ENCODE peak calls at places on chromosomes 7 and 10, in ten cellular contexts. Y is AG09309; K is cardiac muscle cell; J is iris pigment epithelial cell; P is activated CD4-positive, alpha-beta T cell treated with anti-CD3 and anti-CD28 coated beads, Interleukin-2, amount 50 U/mL, for 24 hours; A is skeletal muscle cell; C is T-helper 17 cell; D is AG09319; M is CD4-positive, alpha-beta T cell; V is Calu3. N is an unnamed sample.

GRCh38 chr7:9945882-9946281 is 1027.8 kb upstream of the PHF14 start:
- DNase-seq in Y (no peak), K (no peak), J (no peak), P (no peak), A (no peak), C (no peak), D (no peak), M (no peak), V (no peak), N (no peak)

GRCh38 chr7:92768501-92769360 is 67.6 kb downstream of the CDK6 start:
- DNase-seq in Y (no peak), K (no peak), J (peak), P (peak), A (no peak), C (no peak), D (no peak), M (no peak), V (no peak), N (peak)

GRCh38 chr10:131117416-131118212 is 193.9 kb downstream of the TCERG1L start:
- DNase-seq in Y (no peak), K (no peak), J (no peak), P (no peak), A (no peak), C (no peak), D (no peak), M (no peak), V (no peak), N (no peak)

GRCh38 chr10:29131952-29132820 is 156.7 kb upstream of the LYZL1 start:
- DNase-seq in Y (no peak), K (peak), J (peak), P (no peak), A (peak), C (no peak), D (no peak), M (no peak), V (no peak), N (no peak)

GRCh38 chr7:51229106-51229537 is 87.5 kb downstream of the COBL start:
- DNase-seq in Y (no peak), K (no peak), J (no peak), P (no peak), A (no peak), C (no peak), D (no peak), M (no peak), V (no peak), N (no peak)

GRCh38 chr10:48251525-48252353 is 22.8 kb downstream of the FRMPD2 start:
- DNase-seq in Y (no peak), K (no peak), J (no peak), P (no peak), A (no peak), C (no peak), D (no peak), M (no peak), V (peak), N (peak)

GRCh38 chr7:23530901-23531793 is 634 bp downstream of the TRA2A start:
- DNase-seq in Y (no peak), K (peak), J (peak), P (peak), A (no peak), C (peak), D (no peak), M (peak), V (peak), N (peak)

GRCh38 chr7:130207642-130208041 is at the start of gene SSMEM1:
- DNase-seq in Y (peak), K (peak), J (peak), P (no peak), A (peak), C (no peak), D (peak), M (no peak), V (no peak), N (peak)

GRCh38 chr7:128710391-128710930 is 28.7 kb upstream of the CALU start:
- DNase-seq in Y (no peak), K (peak), J (no peak), P (no peak), A (no peak), C (no peak), D (peak), M (no peak), V (no peak), N (peak)

GRCh38 chr10:112763916-112764520 is 186.0 kb upstream of the TCF7L2 start:
- DNase-seq in Y (peak), K (peak), J (peak), P (no peak), A (peak), C (no peak), D (no peak), M (no peak), V (no peak), N (no peak)

GRCh38 chr10:60425392-60426110 is 35.9 kb upstream of the ANK3 start:
- DNase-seq in Y (no peak), K (peak), J (peak), P (no peak), A (peak), C (no peak), D (no peak), M (no peak), V (no peak), N (no peak)

GRCh38 chr7:117012284-117013174 is 59.2 kb downstream of the ST7 start:
- DNase-seq in Y (no peak), K (peak), J (peak), P (no peak), A (no peak), C (no peak), D (no peak), M (no peak), V (no peak), N (peak)

GRCh38 chr10:44398271-44398670 is 13.4 kb upstream of the CXCL12 start:
- DNase-seq in Y (no peak), K (no peak), J (no peak), P (no peak), A (no peak), C (no peak), D (no peak), M (no peak), V (no peak), N (no peak)

GRCh38 chr7:94452257-94452656 is 57.4 kb upstream of the CASD1 start:
- DNase-seq in Y (no peak), K (no peak), J (no peak), P (no peak), A (no peak), C (no peak), D (no peak), M (no peak), V (no peak), N (no peak)

GRCh38 chr10:104350146-104350635 is 3.4 kb upstream of the CFAP58 start:
- DNase-seq in Y (no peak), K (peak), J (peak), P (no peak), A (no peak), C (no peak), D (no peak), M (no peak), V (no peak), N (peak)